ENCODE peak calls at places on chromosomes 12 and 14, in nine cellular contexts. G is OCI-LY7, M is hepatocyte, T is GM23248, L is MM.1S, H is PC-3, N is GM23338, D is SK-N-SH, Y is HCT116. S is an unnamed sample.

GRCh38 chr12:3604750-3605638 is 114.0 kb downstream of the PRMT8 start:
- DNase-seq in G (no peak), M (no peak), T (no peak), L (no peak), H (peak; percentile 53), N (peak; percentile 67), D (peak; percentile 79), Y (no peak), S (peak; percentile 39)

GRCh38 chr14:45068396-45068795 is 15.5 kb upstream of the PRPF39 start:
- DNase-seq in G (no peak), M (no peak), T (no peak), L (peak; percentile 22), H (no peak), N (no peak), D (no peak), Y (no peak), S (no peak)

GRCh38 chr14:66379116-66379515 is 107.1 kb upstream of the CCDC196 start:
- DNase-seq in G (no peak), M (no peak), T (no peak), L (no peak), H (peak; percentile 63), N (no peak), D (no peak), Y (no peak), S (peak; percentile 19)

GRCh38 chr14:90999299-90999698 is 61.1 kb downstream of the RPS6KA5 start:
- DNase-seq in G (no peak), M (no peak), T (no peak), L (no peak), H (no peak), N (peak; percentile 35), D (no peak), Y (no peak), S (peak; percentile 38)

GRCh38 chr12:50055831-50056628 is 1.4 kb upstream of the ASIC1 start:
- DNase-seq in G (peak; percentile 71), M (peak; percentile 76), T (peak; percentile 69), L (peak; percentile 57), H (peak; percentile 58), N (peak; percentile 84), D (peak; percentile 86), Y (peak; percentile 48), S (peak; percentile 82)

GRCh38 chr12:42162198-42162597 is 17.5 kb upstream of the GXYLT1 start:
- DNase-seq in G (no peak), M (peak; percentile 6), T (peak; percentile 21), L (no peak), H (peak; percentile 18), N (no peak), D (no peak), Y (no peak), S (no peak)

GRCh38 chr12:105107176-105107496 is 395 bp upstream of the WASHC4 start:
- DNase-seq in G (no peak), M (no peak), T (peak; percentile 79), L (no peak), H (no peak), N (peak; percentile 68), D (peak; percentile 67), Y (peak; percentile 26), S (no peak)

GRCh38 chr14:65263161-65263788 is 149.3 kb upstream of the FUT8 start:
- DNase-seq in G (no peak), M (no peak), T (peak; percentile 63), L (no peak), H (peak; percentile 65), N (no peak), D (no peak), Y (no peak), S (no peak)

GRCh38 chr12:11968516-11968915 is 102.2 kb upstream of the BCL2L14 start:
- DNase-seq in G (no peak), M (no peak), T (no peak), L (no peak), H (no peak), N (no peak), D (no peak), Y (no peak), S (no peak)

GRCh38 chr12:11965258-11965910 is 105.4 kb upstream of the BCL2L14 start:
- DNase-seq in G (no peak), M (no peak), T (no peak), L (no peak), H (no peak), N (no peak), D (no peak), Y (no peak), S (no peak)

GRCh38 chr12:11969437-11970154 is 101.1 kb upstream of the BCL2L14 start:
- DNase-seq in G (no peak), M (no peak), T (no peak), L (no peak), H (no peak), N (peak; percentile 11), D (no peak), Y (no peak), S (peak; percentile 25)

GRCh38 chr12:11968041-11968383 is 102.7 kb upstream of the BCL2L14 start:
- DNase-seq in G (no peak), M (no peak), T (no peak), L (no peak), H (no peak), N (no peak), D (no peak), Y (no peak), S (no peak)

DNA sequence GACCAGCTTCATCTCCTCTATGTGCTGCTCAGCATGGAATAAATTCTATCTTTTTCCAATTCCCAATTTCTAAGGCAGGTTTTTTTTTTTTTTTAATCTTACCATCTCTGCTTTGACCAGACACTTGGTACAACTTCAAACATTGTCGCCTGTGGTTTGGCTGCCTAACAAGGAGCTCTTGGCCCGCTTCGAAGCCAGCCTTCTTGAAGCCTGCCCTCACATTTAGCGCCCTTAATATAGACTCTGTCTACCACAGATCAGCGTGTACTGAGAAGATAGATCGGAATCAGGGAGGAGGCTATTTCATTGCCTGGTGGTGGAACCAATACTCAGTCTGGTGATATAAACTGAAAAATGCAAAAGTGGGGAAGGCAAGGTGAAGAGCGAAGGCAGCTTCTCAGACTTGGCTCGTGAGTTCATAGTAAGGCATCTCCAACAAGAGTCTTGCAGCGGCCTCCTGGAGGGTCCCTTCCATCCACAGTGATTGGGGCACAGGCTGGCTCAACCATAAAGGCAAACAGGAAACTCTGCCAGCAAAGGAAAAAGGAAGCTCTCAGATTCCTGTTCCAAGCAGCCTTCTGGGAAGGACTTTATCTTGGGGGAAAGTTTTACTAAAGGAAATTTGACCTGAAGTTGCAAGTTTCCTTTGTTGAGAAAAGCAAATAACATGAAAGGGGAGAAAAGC is 103.2 kb upstream of the BCL2L14 start:
- DNase-seq in G (no peak), M (no peak), T (no peak), L (no peak), H (peak; percentile 8), N (no peak), D (no peak), Y (no peak), S (no peak)
- TF ChIP-seq EZH2phosphoT487 in G (no peak), M (no peak), T (no peak), L (no peak), H (no peak), N (no peak), D (no peak), Y (no peak), S (no peak)

DNA sequence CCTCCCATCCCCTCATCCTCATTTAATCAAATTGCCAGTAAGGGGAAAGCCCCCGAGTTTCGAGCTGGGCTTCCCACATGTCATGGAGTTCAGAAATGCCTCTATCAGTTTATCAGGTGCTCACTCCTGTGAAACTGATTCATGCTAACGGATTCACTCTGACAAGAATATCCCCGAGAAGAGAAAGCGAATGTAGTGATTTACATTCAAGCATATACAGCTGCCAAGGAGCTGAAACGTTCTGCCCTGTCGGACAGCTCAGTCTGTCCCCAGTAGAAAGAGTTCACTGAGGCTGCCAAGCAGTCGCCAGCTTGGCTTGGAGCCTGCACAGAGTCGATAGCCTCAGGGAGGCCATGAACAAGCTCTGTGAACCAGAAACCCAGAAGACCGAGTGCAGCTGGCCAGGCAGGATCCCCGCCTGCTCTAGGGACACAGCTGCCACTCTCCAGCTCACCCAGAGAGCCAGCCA is 88.4 kb downstream of the TMCC3 start:
- DNase-seq in G (peak; percentile 40), M (no peak), T (no peak), L (peak; percentile 95), H (peak; percentile 89), N (no peak), D (peak; percentile 83), Y (no peak), S (no peak)
- H3K4me3 ChIP-seq in G (peak overlapping the region; percentile 19), M (no peak overlapping the region), T (no peak overlapping the region), L (peak overlapping the region; percentile 47), H (peak overlapping the region; percentile 21), N (no peak overlapping the region), D (no peak overlapping the region), Y (no peak overlapping the region), S (no peak overlapping the region)

DNA sequence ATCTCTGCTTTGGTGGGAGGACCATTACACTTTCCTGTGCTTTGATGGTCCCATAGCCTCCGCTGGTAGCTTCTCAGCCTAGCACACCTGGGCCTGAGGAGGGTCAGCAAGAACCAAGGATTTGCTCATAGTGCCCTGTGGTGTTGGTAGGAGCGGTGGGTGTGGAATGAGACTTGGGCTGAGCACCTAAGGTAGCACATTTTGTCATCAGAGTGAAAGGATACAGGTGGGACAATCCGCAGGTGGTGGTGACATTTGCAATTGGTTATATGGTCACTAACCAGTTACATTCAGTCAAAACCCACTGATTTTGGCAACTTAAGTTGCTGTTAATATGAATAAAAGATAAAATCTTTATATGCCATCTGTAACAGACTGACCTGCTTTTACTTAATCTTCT is 46.7 kb downstream of the TTC6 start:
- DNase-seq in G (no peak), M (no peak), T (no peak), L (no peak), H (no peak), N (no peak), D (no peak), Y (no peak), S (no peak)
- H3K4me2 ChIP-seq in G (no peak overlapping the region), M (no peak overlapping the region), T (no peak overlapping the region), L (no peak overlapping the region), H (no peak overlapping the region), N (no peak overlapping the region), D (no peak overlapping the region), Y (no peak overlapping the region), S (no peak overlapping the region)

GRCh38 chr12:123912415-123913385 is 59.9 kb downstream of the CCDC92 start:
- DNase-seq in G (peak; percentile 15), M (no peak), T (no peak), L (no peak), H (no peak), N (no peak), D (peak; percentile 44), Y (no peak), S (peak; percentile 28)

GRCh38 chr12:123910057-123910456 is 62.6 kb downstream of the CCDC92 start:
- DNase-seq in G (no peak), M (no peak), T (no peak), L (no peak), H (no peak), N (no peak), D (no peak), Y (no peak), S (no peak)

GRCh38 chr12:123916729-123917128 is 55.9 kb downstream of the CCDC92 start:
- DNase-seq in G (no peak), M (no peak), T (peak; percentile 28), L (no peak), H (no peak), N (no peak), D (no peak), Y (no peak), S (no peak)

GRCh38 chr12:123917337-123917850 is 55.2 kb downstream of the CCDC92 start:
- DNase-seq in G (no peak), M (no peak), T (no peak), L (no peak), H (no peak), N (no peak), D (no peak), Y (no peak), S (no peak)

DNA sequence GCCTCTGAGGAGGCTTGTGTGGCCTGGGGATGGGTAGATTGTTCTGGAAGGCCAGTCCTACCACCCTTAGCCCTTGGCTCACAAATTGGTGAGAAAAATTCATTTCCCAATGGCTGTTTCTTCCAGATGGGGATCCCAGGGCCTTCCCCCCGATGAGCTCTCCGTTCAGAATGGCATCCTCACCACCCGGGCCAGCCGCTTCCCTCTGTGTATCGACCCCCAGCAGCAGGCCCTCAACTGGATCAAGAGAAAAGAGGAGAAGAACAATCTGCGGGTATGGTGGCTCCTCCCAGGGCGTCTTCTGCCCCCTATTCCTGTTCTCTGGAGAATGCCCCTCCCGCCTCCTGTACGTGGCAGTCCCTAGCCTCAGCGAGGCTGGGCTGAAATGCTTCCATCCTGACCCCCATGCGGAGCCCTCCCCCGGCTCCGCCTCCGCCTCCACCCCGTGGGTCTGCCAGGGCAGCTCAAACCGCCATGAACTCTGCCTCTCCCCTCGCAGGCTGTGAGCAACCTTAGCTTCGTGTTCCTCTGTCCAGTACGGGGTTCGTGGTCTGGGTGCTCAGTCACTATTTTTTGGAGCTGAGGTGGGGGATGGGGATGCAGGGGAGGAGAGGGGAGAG is 57.8 kb downstream of the CCDC92 start:
- DNase-seq in G (no peak), M (no peak), T (no peak), L (no peak), H (no peak), N (peak; percentile 23), D (no peak), Y (no peak), S (peak; percentile 15)
- TF ChIP-seq EZH2phosphoT487 in G (no peak), M (no peak), T (no peak), L (no peak), H (no peak), N (no peak), D (no peak), Y (no peak), S (no peak)